ENCODE peak calls at places on chromosomes 7 and 10, in seven cellular contexts. Z is heart left ventricle, P is mammary epithelial cell, W is cardiac septum, F is stomach, S is EH, J is fibroblast of villous mesenchyme. C is an unnamed sample.
A peak's percentile ranks its signal among the peaks of the same experiment; 100 is the strongest.

GRCh38 chr10:114379631-114380041 is 24.7 kb downstream of the AFAP1L2 start:
- DNase-seq in S (no peak), Z (no peak), F (no peak), W (no peak), J (peak; percentile 99), P (no peak), C (no peak)

GRCh38 chr10:13961096-13961495 is 369.6 kb downstream of the FRMD4A start:
- DNase-seq in W (no peak), Z (peak; percentile 54), P (peak; percentile 54), J (peak; percentile 90), S (peak; percentile 98), F (no peak), C (peak; percentile 43)

GRCh38 chr7:92461027-92462003 is 14.0 kb downstream of the GATAD1 start:
- DNase-seq in F (no peak), J (peak; percentile 39), S (peak; percentile 48), P (peak; percentile 9), Z (no peak), W (no peak), C (peak; percentile 65)

GRCh38 chr10:61176428-61176827 is 232.4 kb upstream of the RHOBTB1 start:
- DNase-seq in W (no peak), J (peak; percentile 74), F (no peak), P (no peak), Z (no peak), S (no peak), C (no peak)

GRCh38 chr10:80203835-80204148 is 1.5 kb downstream of the ANXA11 start:
- DNase-seq in P (peak; percentile 14), W (no peak), Z (no peak), S (no peak), F (no peak), J (no peak), C (no peak)

GRCh38 chr7:148535227-148535626 is 55.3 kb upstream of the C7orf33 start:
- DNase-seq in F (no peak), J (peak; percentile 34), Z (no peak), P (peak; percentile 60), W (no peak), S (no peak), C (peak; percentile 47)

GRCh38 chr7:2936891-2937580 is 92.9 kb upstream of the GNA12 start:
- DNase-seq in Z (no peak), W (peak; percentile 41), F (no peak), P (no peak), J (no peak), S (no peak), C (no peak)

GRCh38 chr7:122803323-122803722 is 82.9 kb downstream of the CADPS2 start:
- DNase-seq in J (peak; percentile 10), P (peak; percentile 20), S (no peak), Z (no peak), W (no peak), F (no peak), C (peak; percentile 32)

GRCh38 chr10:74145133-74145532 is 5.5 kb downstream of the AP3M1 start:
- DNase-seq in P (peak; percentile 35), Z (no peak), J (peak; percentile 92), W (no peak), S (peak; percentile 90), F (no peak), C (no peak)

GRCh38 chr7:33725641-33726040 is 179.7 kb upstream of the BMPER start:
- DNase-seq in J (no peak), S (no peak), F (no peak), W (no peak), Z (no peak), P (no peak), C (no peak)

GRCh38 chr10:13233358-13233757 is 816 bp downstream of the UCMA start:
- DNase-seq in S (no peak), P (no peak), J (no peak), W (no peak), F (no peak), Z (no peak), C (no peak)

GRCh38 chr7:133358728-133359127 is 105.8 kb downstream of the EXOC4 start:
- DNase-seq in W (no peak), J (peak; percentile 57), Z (no peak), P (no peak), F (no peak), S (peak; percentile 43), C (peak; percentile 3)

GRCh38 chr7:74429153-74429747 is 24.5 kb upstream of the GTF2IRD1 start:
- DNase-seq in S (peak; percentile 90), Z (peak; percentile 16), J (peak; percentile 63), P (no peak), W (no peak), F (no peak), C (no peak)

GRCh38 chr7:974172-974571 is 1.2 kb downstream of the COX19 start:
- DNase-seq in P (peak; percentile 43), Z (no peak), J (peak; percentile 45), F (no peak), W (no peak), S (no peak), C (peak; percentile 61)

GRCh38 chr7:24576171-24577052 is 3.2 kb downstream of the PALS2 start:
- DNase-seq in J (peak; percentile 76), F (peak; percentile 39), S (peak; percentile 75), P (peak; percentile 62), W (no peak), Z (no peak), C (peak; percentile 73)

GRCh38 chr10:62726142-62726541 is 78.4 kb upstream of the ADO start:
- DNase-seq in F (no peak), P (peak; percentile 8), W (no peak), J (no peak), S (no peak), Z (no peak), C (peak; percentile 21)

GRCh38 chr10:122798704-122799231 is 46.9 kb downstream of the CUZD1 start:
- DNase-seq in S (no peak), W (no peak), P (no peak), J (no peak), F (no peak), Z (no peak), C (no peak)

GRCh38 chr7:106604974-106605373 is 56.0 kb downstream of the CCDC71L start:
- DNase-seq in W (no peak), S (no peak), P (no peak), Z (no peak), F (no peak), J (no peak), C (no peak)

GRCh38 chr7:272108-272615 is 17.8 kb upstream of the FOXL3 start:
- DNase-seq in J (no peak), P (no peak), W (no peak), F (no peak), Z (peak; percentile 21), S (no peak), C (no peak)

GRCh38 chr10:103790580-103790979 is 64.8 kb downstream of the SH3PXD2A start:
- DNase-seq in J (no peak), W (no peak), P (no peak), F (no peak), Z (no peak), S (no peak), C (no peak)

GRCh38 chr7:103075337-103075918 is 488 bp downstream of the ARMC10 start:
- DNase-seq in W (peak; percentile 79), P (peak; percentile 49), F (peak; percentile 58), S (peak; percentile 55), J (peak; percentile 53), Z (peak; percentile 59), C (peak; percentile 78)

GRCh38 chr7:115008465-115009114 is 86.7 kb downstream of the MDFIC start:
- DNase-seq in S (no peak), F (no peak), W (peak; percentile 81), Z (peak; percentile 82), P (no peak), J (peak; percentile 86), C (no peak)

GRCh38 chr7:22425361-22425760 is 68.4 kb upstream of the RAPGEF5 start:
- DNase-seq in S (no peak), W (no peak), P (no peak), J (no peak), Z (no peak), F (no peak), C (no peak)

GRCh38 chr10:15571570-15571969 is 148.2 kb downstream of the ITGA8 start:
- DNase-seq in F (no peak), J (peak; percentile 51), W (no peak), S (peak; percentile 83), Z (peak; percentile 66), P (no peak), C (no peak)

C was measured in epithelial cell of esophagus.